ENCODE peak calls at places on chromosomes 6 and 20, in five cellular contexts. R is NCI-H1694 treated with DMSO at 0.1 percent for 48 hours; G is activated naive CD8-positive, alpha-beta T cell treated with anti-CD3 and anti-CD28 coated beads, Interleukin-2, amount 50 U/mL, for 24 hours; D is NCI-H774; F is AG10803. S is an unnamed sample.

GRCh38 chr20:36585410-36586125 is 12.2 kb downstream of the TGIF2 start:
- DNase-seq in D (no peak), G (no peak), R (no peak), F (peak; percentile 66), S (peak; percentile 59)

GRCh38 chr20:60249436-60249835 is 291.2 kb downstream of the CDH26 start:
- DNase-seq in F (peak; percentile 92), R (no peak), G (no peak), D (no peak), S (peak; percentile 86)

GRCh38 chr6:166786704-166787293 is 159.7 kb upstream of the RPS6KA2 start:
- DNase-seq in F (peak; percentile 69), R (no peak), G (no peak), D (peak; percentile 87), S (peak; percentile 69)

GRCh38 chr6:2732503-2733089 is 18.1 kb downstream of the MYLK4 start:
- DNase-seq in D (no peak), F (no peak), G (no peak), R (no peak), S (no peak)

GRCh38 chr20:61357119-61357518 is 105.1 kb downstream of the CDH4 start:
- DNase-seq in R (no peak), F (no peak), G (no peak), D (no peak), S (no peak)

GRCh38 chr20:50992733-50993457 is 30.0 kb downstream of the KCNG1 start:
- DNase-seq in F (peak; percentile 67), R (peak; percentile 67), D (peak; percentile 1), G (peak; percentile 51), S (peak; percentile 77)

GRCh38 chr6:139846538-139847321 is 472.3 kb upstream of the CITED2 start:
- DNase-seq in D (peak; percentile 70), R (no peak), G (no peak), F (no peak), S (no peak)

GRCh38 chr20:8361008-8361652 is 229.1 kb downstream of the PLCB1 start:
- DNase-seq in D (no peak), R (no peak), F (peak; percentile 45), G (peak; percentile 17), S (peak; percentile 60)

GRCh38 chr20:47647994-47648393 is 137.3 kb downstream of the SULF2 start:
- DNase-seq in D (no peak), F (no peak), G (no peak), R (no peak), S (no peak)

GRCh38 chr6:6734463-6735455 is 146.2 kb downstream of the LY86 start:
- DNase-seq in R (no peak), D (no peak), G (no peak), F (no peak), S (no peak)

GRCh38 chr6:31651602-31652191 is 764 bp downstream of the BAG6 start:
- DNase-seq in R (peak; percentile 46), G (no peak), D (peak; percentile 37), F (peak; percentile 81), S (peak; percentile 82)

GRCh38 chr20:37446286-37447032 is 74.6 kb upstream of the NNAT start:
- DNase-seq in F (no peak), G (no peak), R (no peak), D (no peak), S (no peak)

GRCh38 chr6:35051393-35051792 is 89.7 kb downstream of the TCP11 start:
- DNase-seq in G (no peak), D (no peak), F (no peak), R (no peak), S (no peak)

GRCh38 chr6:37287519-37288157 is 29.7 kb upstream of the TMEM217 start:
- DNase-seq in D (no peak), F (no peak), G (no peak), R (no peak), S (no peak)

GRCh38 chr6:89708316-89708715 is 69.8 kb upstream of the LYRM2 start:
- DNase-seq in R (no peak), D (no peak), G (no peak), F (no peak), S (no peak)

GRCh38 chr6:35601331-35602132 is 87.2 kb downstream of the FKBP5 start:
- DNase-seq in G (peak; percentile 31), D (no peak), F (peak; percentile 83), R (no peak), S (peak; percentile 53)

GRCh38 chr6:53119349-53119748 is 29.3 kb downstream of the GCM1 start:
- DNase-seq in R (no peak), F (peak; percentile 57), G (no peak), D (no peak), S (peak; percentile 39)

GRCh38 chr6:100304575-100304974 is 160.1 kb downstream of the SIM1 start:
- DNase-seq in F (no peak), R (no peak), G (no peak), D (no peak), S (no peak)

GRCh38 chr6:15404700-15404980 is 158.8 kb downstream of the JARID2 start:
- DNase-seq in F (no peak), D (no peak), R (no peak), G (no peak), S (no peak)

GRCh38 chr6:39195792-39196385 is 33.4 kb downstream of the KCNK5 start:
- DNase-seq in G (no peak), R (no peak), F (no peak), D (no peak), S (no peak)

GRCh38 chr20:3798908-3799248 is 2.8 kb downstream of the CDC25B start:
- DNase-seq in F (no peak), G (no peak), R (no peak), D (no peak), S (no peak)